ENCODE peak calls at places on chromosomes 13 and 19, in eight cellular contexts. One of them, this sample, is unnamed.

GRCh38 chr19:48997972-48998371 is 4.3 kb downstream of the RUVBL2 start:
- DNase-seq in M059J: peak; percentile 69
- DNase-seq in psoas muscle: no peak
- DNase-seq in activated CD4-positive, alpha-beta T cell treated with anti-CD3 and anti-CD28 coated beads, Interleukin-2, amount 50 U/mL, for 4 hours: peak; percentile 41
- DNase-seq in T follicular helper cell: peak; percentile 15
- DNase-seq in upper lobe of right lung: no peak
- DNase-seq in occipital lobe: no peak
- DNase-seq in Calu3: peak; percentile 84
- DNase-seq in this sample: no peak

GRCh38 chr19:3224346-3225325 is at the start of gene CELF5:
- DNase-seq in M059J: peak; percentile 39
- DNase-seq in T follicular helper cell: peak; percentile 46
- DNase-seq in occipital lobe: peak; percentile 25
- DNase-seq in Calu3: peak; percentile 43
- DNase-seq in psoas muscle: no peak
- DNase-seq in activated CD4-positive, alpha-beta T cell treated with anti-CD3 and anti-CD28 coated beads, Interleukin-2, amount 50 U/mL, for 4 hours: peak; percentile 51
- DNase-seq in upper lobe of right lung: peak; percentile 73
- DNase-seq in this sample: peak; percentile 21

GRCh38 chr19:42198676-42199439 is 18.6 kb downstream of the DEDD2 start:
- DNase-seq in Calu3: no peak
- DNase-seq in upper lobe of right lung: no peak
- DNase-seq in occipital lobe: no peak
- DNase-seq in M059J: peak; percentile 44
- DNase-seq in psoas muscle: no peak
- DNase-seq in T follicular helper cell: peak; percentile 64
- DNase-seq in activated CD4-positive, alpha-beta T cell treated with anti-CD3 and anti-CD28 coated beads, Interleukin-2, amount 50 U/mL, for 4 hours: peak; percentile 31
- DNase-seq in this sample: no peak

GRCh38 chr13:63208811-63209210 is 1793.2 kb upstream of the PCDH20 start:
- DNase-seq in upper lobe of right lung: no peak
- DNase-seq in T follicular helper cell: no peak
- DNase-seq in activated CD4-positive, alpha-beta T cell treated with anti-CD3 and anti-CD28 coated beads, Interleukin-2, amount 50 U/mL, for 4 hours: no peak
- DNase-seq in occipital lobe: no peak
- DNase-seq in M059J: peak; percentile 16
- DNase-seq in Calu3: no peak
- DNase-seq in psoas muscle: no peak
- DNase-seq in this sample: no peak

GRCh38 chr19:33060586-33060985 is 4.1 kb downstream of the RHPN2 start:
- DNase-seq in activated CD4-positive, alpha-beta T cell treated with anti-CD3 and anti-CD28 coated beads, Interleukin-2, amount 50 U/mL, for 4 hours: no peak
- DNase-seq in T follicular helper cell: no peak
- DNase-seq in psoas muscle: no peak
- DNase-seq in occipital lobe: no peak
- DNase-seq in Calu3: no peak
- DNase-seq in M059J: no peak
- DNase-seq in upper lobe of right lung: no peak
- DNase-seq in this sample: no peak

GRCh38 chr19:10291554-10292205 is 1.9 kb downstream of the ICAM5 start:
- DNase-seq in M059J: peak; percentile 28
- DNase-seq in Calu3: no peak
- DNase-seq in occipital lobe: no peak
- DNase-seq in T follicular helper cell: no peak
- DNase-seq in psoas muscle: no peak
- DNase-seq in upper lobe of right lung: no peak
- DNase-seq in activated CD4-positive, alpha-beta T cell treated with anti-CD3 and anti-CD28 coated beads, Interleukin-2, amount 50 U/mL, for 4 hours: no peak
- DNase-seq in this sample: no peak

GRCh38 chr19:17268754-17269153 is 1.5 kb downstream of the BABAM1 start:
- DNase-seq in T follicular helper cell: no peak
- DNase-seq in psoas muscle: no peak
- DNase-seq in upper lobe of right lung: no peak
- DNase-seq in activated CD4-positive, alpha-beta T cell treated with anti-CD3 and anti-CD28 coated beads, Interleukin-2, amount 50 U/mL, for 4 hours: no peak
- DNase-seq in occipital lobe: no peak
- DNase-seq in M059J: no peak
- DNase-seq in Calu3: no peak
- DNase-seq in this sample: no peak

GRCh38 chr19:17109962-17110598 is 34.5 kb downstream of the MYO9B start:
- DNase-seq in activated CD4-positive, alpha-beta T cell treated with anti-CD3 and anti-CD28 coated beads, Interleukin-2, amount 50 U/mL, for 4 hours: no peak
- DNase-seq in T follicular helper cell: no peak
- DNase-seq in M059J: no peak
- DNase-seq in psoas muscle: peak; percentile 76
- DNase-seq in occipital lobe: no peak
- DNase-seq in upper lobe of right lung: peak; percentile 90
- DNase-seq in Calu3: no peak
- DNase-seq in this sample: no peak

GRCh38 chr13:93945621-93946020 is 533.9 kb downstream of the DCT start:
- DNase-seq in psoas muscle: no peak
- DNase-seq in T follicular helper cell: no peak
- DNase-seq in occipital lobe: no peak
- DNase-seq in M059J: no peak
- DNase-seq in Calu3: no peak
- DNase-seq in upper lobe of right lung: no peak
- DNase-seq in activated CD4-positive, alpha-beta T cell treated with anti-CD3 and anti-CD28 coated beads, Interleukin-2, amount 50 U/mL, for 4 hours: no peak
- DNase-seq in this sample: no peak

GRCh38 chr13:113187263-113187669 is 21.2 kb downstream of the PCID2 start:
- DNase-seq in Calu3: peak; percentile 74
- DNase-seq in occipital lobe: peak; percentile 37
- DNase-seq in psoas muscle: peak; percentile 94
- DNase-seq in upper lobe of right lung: no peak
- DNase-seq in activated CD4-positive, alpha-beta T cell treated with anti-CD3 and anti-CD28 coated beads, Interleukin-2, amount 50 U/mL, for 4 hours: peak; percentile 53
- DNase-seq in T follicular helper cell: no peak
- DNase-seq in M059J: peak; percentile 99
- DNase-seq in this sample: no peak

GRCh38 chr19:38669532-38669931 is 22.1 kb downstream of the ACTN4 start:
- DNase-seq in upper lobe of right lung: no peak
- DNase-seq in occipital lobe: no peak
- DNase-seq in activated CD4-positive, alpha-beta T cell treated with anti-CD3 and anti-CD28 coated beads, Interleukin-2, amount 50 U/mL, for 4 hours: no peak
- DNase-seq in Calu3: no peak
- DNase-seq in psoas muscle: peak; percentile 45
- DNase-seq in T follicular helper cell: no peak
- DNase-seq in M059J: peak; percentile 70
- DNase-seq in this sample: no peak

GRCh38 chr19:10662384-10663251 is 8.5 kb downstream of the ILF3 start:
- DNase-seq in upper lobe of right lung: no peak
- DNase-seq in T follicular helper cell: no peak
- DNase-seq in psoas muscle: no peak
- DNase-seq in M059J: no peak
- DNase-seq in occipital lobe: peak; percentile 23
- DNase-seq in Calu3: no peak
- DNase-seq in activated CD4-positive, alpha-beta T cell treated with anti-CD3 and anti-CD28 coated beads, Interleukin-2, amount 50 U/mL, for 4 hours: no peak
- DNase-seq in this sample: no peak

GRCh38 chr19:30228113-30228725 is 144.0 kb upstream of the ZNF536 start:
- DNase-seq in T follicular helper cell: no peak
- DNase-seq in psoas muscle: no peak
- DNase-seq in upper lobe of right lung: no peak
- DNase-seq in M059J: no peak
- DNase-seq in occipital lobe: no peak
- DNase-seq in Calu3: no peak
- DNase-seq in activated CD4-positive, alpha-beta T cell treated with anti-CD3 and anti-CD28 coated beads, Interleukin-2, amount 50 U/mL, for 4 hours: no peak
- DNase-seq in this sample: no peak

GRCh38 chr19:1774999-1775772 is 21.9 kb downstream of the ONECUT3 start:
- DNase-seq in T follicular helper cell: no peak
- DNase-seq in upper lobe of right lung: no peak
- DNase-seq in psoas muscle: no peak
- DNase-seq in Calu3: no peak
- DNase-seq in activated CD4-positive, alpha-beta T cell treated with anti-CD3 and anti-CD28 coated beads, Interleukin-2, amount 50 U/mL, for 4 hours: no peak
- DNase-seq in M059J: no peak
- DNase-seq in occipital lobe: no peak
- DNase-seq in this sample: no peak

GRCh38 chr19:50465986-50466771 is 10.1 kb upstream of the EMC10 start:
- DNase-seq in Calu3: peak; percentile 58
- DNase-seq in occipital lobe: no peak
- DNase-seq in psoas muscle: peak; percentile 87
- DNase-seq in activated CD4-positive, alpha-beta T cell treated with anti-CD3 and anti-CD28 coated beads, Interleukin-2, amount 50 U/mL, for 4 hours: no peak
- DNase-seq in M059J: no peak
- DNase-seq in upper lobe of right lung: peak; percentile 85
- DNase-seq in T follicular helper cell: no peak
- DNase-seq in this sample: no peak

GRCh38 chr13:114142640-114143490 is 10.4 kb upstream of the RASA3 start:
- DNase-seq in T follicular helper cell: peak; percentile 59
- DNase-seq in activated CD4-positive, alpha-beta T cell treated with anti-CD3 and anti-CD28 coated beads, Interleukin-2, amount 50 U/mL, for 4 hours: peak; percentile 64
- DNase-seq in psoas muscle: peak; percentile 72
- DNase-seq in upper lobe of right lung: peak; percentile 77
- DNase-seq in occipital lobe: no peak
- DNase-seq in Calu3: no peak
- DNase-seq in M059J: no peak
- DNase-seq in this sample: peak; percentile 53

GRCh38 chr19:8304841-8305621 is 3.1 kb downstream of the CD320 start:
- DNase-seq in Calu3: no peak
- DNase-seq in occipital lobe: no peak
- DNase-seq in M059J: no peak
- DNase-seq in activated CD4-positive, alpha-beta T cell treated with anti-CD3 and anti-CD28 coated beads, Interleukin-2, amount 50 U/mL, for 4 hours: no peak
- DNase-seq in T follicular helper cell: no peak
- DNase-seq in upper lobe of right lung: peak; percentile 66
- DNase-seq in psoas muscle: peak; percentile 60
- DNase-seq in this sample: peak; percentile 3

GRCh38 chr13:30972888-30973377 is 40.5 kb downstream of the TEX26 start:
- DNase-seq in M059J: peak; percentile 71
- DNase-seq in psoas muscle: no peak
- DNase-seq in activated CD4-positive, alpha-beta T cell treated with anti-CD3 and anti-CD28 coated beads, Interleukin-2, amount 50 U/mL, for 4 hours: no peak
- DNase-seq in Calu3: peak; percentile 24
- DNase-seq in upper lobe of right lung: no peak
- DNase-seq in T follicular helper cell: no peak
- DNase-seq in occipital lobe: no peak
- DNase-seq in this sample: peak; percentile 41

GRCh38 chr19:56699552-56699951 is 28.0 kb upstream of the ZNF835 start:
- DNase-seq in T follicular helper cell: no peak
- DNase-seq in Calu3: no peak
- DNase-seq in upper lobe of right lung: no peak
- DNase-seq in psoas muscle: no peak
- DNase-seq in activated CD4-positive, alpha-beta T cell treated with anti-CD3 and anti-CD28 coated beads, Interleukin-2, amount 50 U/mL, for 4 hours: no peak
- DNase-seq in occipital lobe: no peak
- DNase-seq in M059J: no peak
- DNase-seq in this sample: no peak

GRCh38 chr13:112172017-112172416 is 105.1 kb downstream of the SOX1 start:
- DNase-seq in occipital lobe: no peak
- DNase-seq in Calu3: no peak
- DNase-seq in M059J: no peak
- DNase-seq in activated CD4-positive, alpha-beta T cell treated with anti-CD3 and anti-CD28 coated beads, Interleukin-2, amount 50 U/mL, for 4 hours: no peak
- DNase-seq in T follicular helper cell: no peak
- DNase-seq in psoas muscle: no peak
- DNase-seq in upper lobe of right lung: no peak
- DNase-seq in this sample: no peak

GRCh38 chr19:1291761-1292418 is 6.2 kb downstream of the EFNA2 start:
- DNase-seq in M059J: no peak
- DNase-seq in activated CD4-positive, alpha-beta T cell treated with anti-CD3 and anti-CD28 coated beads, Interleukin-2, amount 50 U/mL, for 4 hours: no peak
- DNase-seq in psoas muscle: no peak
- DNase-seq in upper lobe of right lung: no peak
- DNase-seq in occipital lobe: no peak
- DNase-seq in Calu3: no peak
- DNase-seq in T follicular helper cell: no peak
- DNase-seq in this sample: no peak

GRCh38 chr19:3516675-3517207 is 10.6 kb downstream of the FZR1 start:
- DNase-seq in Calu3: peak; percentile 35
- DNase-seq in psoas muscle: no peak
- DNase-seq in activated CD4-positive, alpha-beta T cell treated with anti-CD3 and anti-CD28 coated beads, Interleukin-2, amount 50 U/mL, for 4 hours: no peak
- DNase-seq in M059J: peak; percentile 52
- DNase-seq in occipital lobe: no peak
- DNase-seq in upper lobe of right lung: no peak
- DNase-seq in T follicular helper cell: peak; percentile 48
- DNase-seq in this sample: peak; percentile 29

GRCh38 chr13:30529085-30529815 is 63.5 kb upstream of the HMGB1 start:
- DNase-seq in M059J: no peak
- DNase-seq in upper lobe of right lung: no peak
- DNase-seq in Calu3: no peak
- DNase-seq in T follicular helper cell: no peak
- DNase-seq in activated CD4-positive, alpha-beta T cell treated with anti-CD3 and anti-CD28 coated beads, Interleukin-2, amount 50 U/mL, for 4 hours: no peak
- DNase-seq in psoas muscle: no peak
- DNase-seq in occipital lobe: no peak
- DNase-seq in this sample: no peak

GRCh38 chr13:26991508-26992181 is 180.0 kb downstream of the USP12 start:
- DNase-seq in activated CD4-positive, alpha-beta T cell treated with anti-CD3 and anti-CD28 coated beads, Interleukin-2, amount 50 U/mL, for 4 hours: no peak
- DNase-seq in upper lobe of right lung: no peak
- DNase-seq in occipital lobe: peak; percentile 25
- DNase-seq in T follicular helper cell: no peak
- DNase-seq in M059J: peak; percentile 60
- DNase-seq in Calu3: no peak
- DNase-seq in psoas muscle: no peak
- DNase-seq in this sample: no peak

GRCh38 chr13:98677398-98677797 is 75.1 kb downstream of the SLC15A1 start:
- DNase-seq in occipital lobe: no peak
- DNase-seq in Calu3: no peak
- DNase-seq in psoas muscle: no peak
- DNase-seq in M059J: no peak
- DNase-seq in T follicular helper cell: no peak
- DNase-seq in activated CD4-positive, alpha-beta T cell treated with anti-CD3 and anti-CD28 coated beads, Interleukin-2, amount 50 U/mL, for 4 hours: no peak
- DNase-seq in upper lobe of right lung: no peak
- DNase-seq in this sample: no peak

GRCh38 chr13:32247887-32248286 is 67.3 kb downstream of the ZAR1L start:
- DNase-seq in Calu3: no peak
- DNase-seq in occipital lobe: no peak
- DNase-seq in activated CD4-positive, alpha-beta T cell treated with anti-CD3 and anti-CD28 coated beads, Interleukin-2, amount 50 U/mL, for 4 hours: no peak
- DNase-seq in M059J: no peak
- DNase-seq in upper lobe of right lung: no peak
- DNase-seq in psoas muscle: no peak
- DNase-seq in T follicular helper cell: no peak
- DNase-seq in this sample: no peak

GRCh38 chr13:72489751-72490150 is 237.7 kb downstream of the MZT1 start:
- DNase-seq in T follicular helper cell: no peak
- DNase-seq in Calu3: no peak
- DNase-seq in upper lobe of right lung: no peak
- DNase-seq in M059J: no peak
- DNase-seq in psoas muscle: no peak
- DNase-seq in occipital lobe: no peak
- DNase-seq in activated CD4-positive, alpha-beta T cell treated with anti-CD3 and anti-CD28 coated beads, Interleukin-2, amount 50 U/mL, for 4 hours: no peak
- DNase-seq in this sample: no peak

GRCh38 chr13:33258437-33259193 is 26.9 kb downstream of the STARD13 start:
- DNase-seq in occipital lobe: no peak
- DNase-seq in activated CD4-positive, alpha-beta T cell treated with anti-CD3 and anti-CD28 coated beads, Interleukin-2, amount 50 U/mL, for 4 hours: no peak
- DNase-seq in Calu3: no peak
- DNase-seq in M059J: no peak
- DNase-seq in T follicular helper cell: no peak
- DNase-seq in psoas muscle: no peak
- DNase-seq in upper lobe of right lung: no peak
- DNase-seq in this sample: no peak

GRCh38 chr13:110944968-110945952 is 30.4 kb upstream of the ANKRD10 start:
- DNase-seq in upper lobe of right lung: no peak
- DNase-seq in occipital lobe: no peak
- DNase-seq in M059J: no peak
- DNase-seq in psoas muscle: no peak
- DNase-seq in activated CD4-positive, alpha-beta T cell treated with anti-CD3 and anti-CD28 coated beads, Interleukin-2, amount 50 U/mL, for 4 hours: no peak
- DNase-seq in Calu3: no peak
- DNase-seq in T follicular helper cell: no peak
- DNase-seq in this sample: no peak

This sample was measured in prostate gland.